ENCODE peak calls at places on chromosome X, in seven cellular contexts. I is stimulated activated naive B cell treated with anti-CD40 and anti-IgM and Interleukin-4, amounts not matched to agents 10 μg/mL and 1 μg/mL and 100 μg/mL, for 72 hours; L is NCI-H510A treated with DMSO at 0.1 percent for 48 hours; B is aorta; U is iris pigment epithelial cell; V is heart left ventricle; E is HFFc6. D is an unnamed sample.

GRCh38 chrX:110402091-110402854 is 43.6 kb downstream of the RTL9 start:
- DNase-seq in I (no peak), L (no peak), B (no peak), U (peak), V (peak), E (peak), D (peak)

GRCh38 chrX:22922961-22923360 is 76.8 kb upstream of the DDX53 start:
- DNase-seq in I (no peak), L (no peak), B (no peak), U (peak), V (no peak), E (peak), D (peak)

GRCh38 chrX:47749185-47749967 is 87.3 kb upstream of the ZNF81 start:
- DNase-seq in I (no peak), L (no peak), B (no peak), U (peak), V (no peak), E (no peak), D (no peak)

GRCh38 chrX:120677017-120677652 is 47.3 kb upstream of the C1GALT1C1 start:
- DNase-seq in I (peak), L (no peak), B (no peak), U (peak), V (no peak), E (no peak), D (no peak)

GRCh38 chrX:124257924-124258706 is 74.3 kb upstream of the TEX13D start:
- DNase-seq in I (no peak), L (no peak), B (no peak), U (no peak), V (no peak), E (no peak), D (no peak)

GRCh38 chrX:66676990-66677389 is 38.1 kb upstream of the EDA2R start:
- DNase-seq in I (no peak), L (no peak), B (no peak), U (peak), V (no peak), E (peak), D (peak)

GRCh38 chrX:989959-990510 is 222.4 kb downstream of the CRLF2 start:
- DNase-seq in I (peak), L (no peak), B (peak), U (peak), V (peak), E (peak), D (peak)

GRCh38 chrX:49282647-49283011 is 13.0 kb downstream of the PPP1R3F start:
- DNase-seq in I (no peak), L (no peak), B (no peak), U (peak), V (no peak), E (peak), D (no peak)

GRCh38 chrX:11241720-11242119 is 51.5 kb upstream of the AMELX start:
- DNase-seq in I (no peak), L (no peak), B (no peak), U (peak), V (no peak), E (no peak), D (no peak)

GRCh38 chrX:150348365-150348764 is 14.8 kb upstream of the MAMLD1 start:
- DNase-seq in I (no peak), L (no peak), B (no peak), U (no peak), V (no peak), E (no peak), D (no peak)

GRCh38 chrX:129825746-129826505 is 17.8 kb downstream of the ZDHHC9 start:
- DNase-seq in I (no peak), L (no peak), B (no peak), U (no peak), V (no peak), E (no peak), D (no peak)

D was measured in AG08396.